ENCODE peak calls at places on chromosome 20, in six cellular contexts. One of them, this sample, is unnamed.

GRCh38 chr20:40494238-40494637 is 194.8 kb downstream of the MAFB start:
- DNase-seq in fibroblast of lung: no peak
- DNase-seq in AG09309: no peak
- DNase-seq in uterus: no peak
- DNase-seq in aorta: peak
- DNase-seq in activated T-helper 1 cell treated with anti-CD3 and anti-CD28 coated beads, Interleukin-2, amount 50 U/mL, for 16 hours: no peak
- DNase-seq in this sample: no peak

GRCh38 chr20:46040902-46041535 is 12.0 kb downstream of the SLC12A5 start:
- DNase-seq in fibroblast of lung: peak
- DNase-seq in AG09309: no peak
- DNase-seq in uterus: no peak
- DNase-seq in aorta: no peak
- DNase-seq in activated T-helper 1 cell treated with anti-CD3 and anti-CD28 coated beads, Interleukin-2, amount 50 U/mL, for 16 hours: no peak
- DNase-seq in this sample: no peak

GRCh38 chr20:53872561-53873248 is 197.7 kb downstream of the BCAS1 start:
- DNase-seq in fibroblast of lung: peak
- DNase-seq in AG09309: no peak
- DNase-seq in uterus: no peak
- DNase-seq in aorta: no peak
- DNase-seq in activated T-helper 1 cell treated with anti-CD3 and anti-CD28 coated beads, Interleukin-2, amount 50 U/mL, for 16 hours: peak
- DNase-seq in this sample: no peak

GRCh38 chr20:50304501-50304856 is 113.8 kb downstream of the CEBPB start:
- DNase-seq in fibroblast of lung: peak
- DNase-seq in AG09309: no peak
- DNase-seq in uterus: peak
- DNase-seq in aorta: peak
- DNase-seq in activated T-helper 1 cell treated with anti-CD3 and anti-CD28 coated beads, Interleukin-2, amount 50 U/mL, for 16 hours: no peak
- DNase-seq in this sample: no peak

GRCh38 chr20:50724851-50725721 is 6.3 kb upstream of the PARD6B start:
- DNase-seq in fibroblast of lung: peak
- DNase-seq in AG09309: peak
- DNase-seq in uterus: peak
- DNase-seq in aorta: peak
- DNase-seq in activated T-helper 1 cell treated with anti-CD3 and anti-CD28 coated beads, Interleukin-2, amount 50 U/mL, for 16 hours: no peak
- DNase-seq in this sample: peak

GRCh38 chr20:32019156-32019510 is 8.9 kb downstream of the CCM2L start:
- DNase-seq in fibroblast of lung: no peak
- DNase-seq in AG09309: no peak
- DNase-seq in uterus: no peak
- DNase-seq in aorta: no peak
- DNase-seq in activated T-helper 1 cell treated with anti-CD3 and anti-CD28 coated beads, Interleukin-2, amount 50 U/mL, for 16 hours: no peak
- DNase-seq in this sample: no peak

GRCh38 chr20:60349418-60349817 is 391.2 kb downstream of the CDH26 start:
- DNase-seq in fibroblast of lung: no peak
- DNase-seq in AG09309: no peak
- DNase-seq in uterus: no peak
- DNase-seq in aorta: no peak
- DNase-seq in activated T-helper 1 cell treated with anti-CD3 and anti-CD28 coated beads, Interleukin-2, amount 50 U/mL, for 16 hours: no peak
- DNase-seq in this sample: no peak

GRCh38 chr20:11544029-11544678 is 373.5 kb upstream of the BTBD3 start:
- DNase-seq in fibroblast of lung: peak
- DNase-seq in AG09309: peak
- DNase-seq in uterus: peak
- DNase-seq in aorta: no peak
- DNase-seq in activated T-helper 1 cell treated with anti-CD3 and anti-CD28 coated beads, Interleukin-2, amount 50 U/mL, for 16 hours: no peak
- DNase-seq in this sample: no peak

GRCh38 chr20:8320306-8320705 is 188.2 kb downstream of the PLCB1 start:
- DNase-seq in fibroblast of lung: no peak
- DNase-seq in AG09309: no peak
- DNase-seq in uterus: no peak
- DNase-seq in aorta: no peak
- DNase-seq in activated T-helper 1 cell treated with anti-CD3 and anti-CD28 coated beads, Interleukin-2, amount 50 U/mL, for 16 hours: no peak
- DNase-seq in this sample: no peak

GRCh38 chr20:62875419-62876355 is 14.1 kb upstream of the TCFL5 start:
- DNase-seq in fibroblast of lung: peak
- DNase-seq in AG09309: peak
- DNase-seq in uterus: peak
- DNase-seq in aorta: peak
- DNase-seq in activated T-helper 1 cell treated with anti-CD3 and anti-CD28 coated beads, Interleukin-2, amount 50 U/mL, for 16 hours: no peak
- DNase-seq in this sample: no peak

GRCh38 chr20:1478566-1478965 is 11.9 kb upstream of the NSFL1C start:
- DNase-seq in fibroblast of lung: peak
- DNase-seq in AG09309: no peak
- DNase-seq in uterus: no peak
- DNase-seq in aorta: no peak
- DNase-seq in activated T-helper 1 cell treated with anti-CD3 and anti-CD28 coated beads, Interleukin-2, amount 50 U/mL, for 16 hours: no peak
- DNase-seq in this sample: no peak

GRCh38 chr20:23332467-23332866 is 18.1 kb upstream of the NXT1 start:
- DNase-seq in fibroblast of lung: no peak
- DNase-seq in AG09309: no peak
- DNase-seq in uterus: no peak
- DNase-seq in aorta: no peak
- DNase-seq in activated T-helper 1 cell treated with anti-CD3 and anti-CD28 coated beads, Interleukin-2, amount 50 U/mL, for 16 hours: no peak
- DNase-seq in this sample: no peak

GRCh38 chr20:905396-905961 is 10.7 kb downstream of the ANGPT4 start:
- DNase-seq in fibroblast of lung: no peak
- DNase-seq in AG09309: no peak
- DNase-seq in uterus: no peak
- DNase-seq in aorta: no peak
- DNase-seq in activated T-helper 1 cell treated with anti-CD3 and anti-CD28 coated beads, Interleukin-2, amount 50 U/mL, for 16 hours: no peak
- DNase-seq in this sample: no peak

GRCh38 chr20:37622728-37623127 is 71.1 kb upstream of the CTNNBL1 start:
- DNase-seq in fibroblast of lung: no peak
- DNase-seq in AG09309: no peak
- DNase-seq in uterus: no peak
- DNase-seq in aorta: no peak
- DNase-seq in activated T-helper 1 cell treated with anti-CD3 and anti-CD28 coated beads, Interleukin-2, amount 50 U/mL, for 16 hours: no peak
- DNase-seq in this sample: no peak

GRCh38 chr20:17912916-17913315 is 55.7 kb downstream of the SNX5 start:
- DNase-seq in fibroblast of lung: no peak
- DNase-seq in AG09309: no peak
- DNase-seq in uterus: no peak
- DNase-seq in aorta: no peak
- DNase-seq in activated T-helper 1 cell treated with anti-CD3 and anti-CD28 coated beads, Interleukin-2, amount 50 U/mL, for 16 hours: no peak
- DNase-seq in this sample: no peak

GRCh38 chr20:44979090-44979621 is 12.8 kb downstream of the STK4 start:
- DNase-seq in fibroblast of lung: peak
- DNase-seq in AG09309: no peak
- DNase-seq in uterus: no peak
- DNase-seq in aorta: no peak
- DNase-seq in activated T-helper 1 cell treated with anti-CD3 and anti-CD28 coated beads, Interleukin-2, amount 50 U/mL, for 16 hours: no peak
- DNase-seq in this sample: no peak

GRCh38 chr20:44594730-44595129 is 12.4 kb downstream of the PKIG start:
- DNase-seq in fibroblast of lung: peak
- DNase-seq in AG09309: no peak
- DNase-seq in uterus: no peak
- DNase-seq in aorta: peak
- DNase-seq in activated T-helper 1 cell treated with anti-CD3 and anti-CD28 coated beads, Interleukin-2, amount 50 U/mL, for 16 hours: no peak
- DNase-seq in this sample: peak

GRCh38 chr20:53919886-53920285 is 150.5 kb downstream of the BCAS1 start:
- DNase-seq in fibroblast of lung: no peak
- DNase-seq in AG09309: no peak
- DNase-seq in uterus: no peak
- DNase-seq in aorta: no peak
- DNase-seq in activated T-helper 1 cell treated with anti-CD3 and anti-CD28 coated beads, Interleukin-2, amount 50 U/mL, for 16 hours: no peak
- DNase-seq in this sample: no peak

GRCh38 chr20:12963456-12963855 is 45.3 kb upstream of the SPTLC3 start:
- DNase-seq in fibroblast of lung: no peak
- DNase-seq in AG09309: no peak
- DNase-seq in uterus: no peak
- DNase-seq in aorta: no peak
- DNase-seq in activated T-helper 1 cell treated with anti-CD3 and anti-CD28 coated beads, Interleukin-2, amount 50 U/mL, for 16 hours: no peak
- DNase-seq in this sample: no peak

GRCh38 chr20:56439784-56440291 is 27.8 kb downstream of the CASS4 start:
- DNase-seq in fibroblast of lung: peak
- DNase-seq in AG09309: peak
- DNase-seq in uterus: no peak
- DNase-seq in aorta: no peak
- DNase-seq in activated T-helper 1 cell treated with anti-CD3 and anti-CD28 coated beads, Interleukin-2, amount 50 U/mL, for 16 hours: no peak
- DNase-seq in this sample: no peak

GRCh38 chr20:18224968-18225568 is 63.3 kb upstream of the ZNF133 start:
- DNase-seq in fibroblast of lung: peak
- DNase-seq in AG09309: peak
- DNase-seq in uterus: no peak
- DNase-seq in aorta: peak
- DNase-seq in activated T-helper 1 cell treated with anti-CD3 and anti-CD28 coated beads, Interleukin-2, amount 50 U/mL, for 16 hours: no peak
- DNase-seq in this sample: no peak

GRCh38 chr20:47727170-47727880 is 58.0 kb downstream of the SULF2 start:
- DNase-seq in fibroblast of lung: no peak
- DNase-seq in AG09309: no peak
- DNase-seq in uterus: no peak
- DNase-seq in aorta: peak
- DNase-seq in activated T-helper 1 cell treated with anti-CD3 and anti-CD28 coated beads, Interleukin-2, amount 50 U/mL, for 16 hours: peak
- DNase-seq in this sample: no peak

GRCh38 chr20:5863040-5863811 is 87.1 kb downstream of the TRMT6 start:
- DNase-seq in fibroblast of lung: peak
- DNase-seq in AG09309: peak
- DNase-seq in uterus: peak
- DNase-seq in aorta: no peak
- DNase-seq in activated T-helper 1 cell treated with anti-CD3 and anti-CD28 coated beads, Interleukin-2, amount 50 U/mL, for 16 hours: no peak
- DNase-seq in this sample: no peak

GRCh38 chr20:37538003-37538402 is 10.3 kb upstream of the BLCAP start:
- DNase-seq in fibroblast of lung: peak
- DNase-seq in AG09309: no peak
- DNase-seq in uterus: no peak
- DNase-seq in aorta: no peak
- DNase-seq in activated T-helper 1 cell treated with anti-CD3 and anti-CD28 coated beads, Interleukin-2, amount 50 U/mL, for 16 hours: no peak
- DNase-seq in this sample: no peak

This sample was measured in omental fat pad.